ENCODE peak calls at places on chromosomes 2 and 18, in five cellular contexts. G, P, H, L and S are unnamed samples.

GRCh38 chr2:8148260-8148880 is 533.5 kb upstream of the ID2 start:
- DNase-seq in H (no peak), P (no peak), L (peak), G (no peak), S (peak)

GRCh38 chr2:156088598-156088997 is 243.9 kb downstream of the NR4A2 start:
- DNase-seq in G (no peak), P (no peak), H (no peak), L (no peak), S (peak)

GRCh38 chr2:36361396-36361795 is 5.8 kb downstream of the CRIM1 start:
- DNase-seq in G (no peak), L (no peak), P (no peak), H (no peak), S (peak)

GRCh38 chr2:96604104-96604503 is 34.0 kb downstream of the KANSL3 start:
- DNase-seq in H (no peak), G (no peak), L (no peak), P (no peak), S (no peak)

GRCh38 chr2:102103992-102104871 is 38.3 kb upstream of the IL1R1 start:
- DNase-seq in G (no peak), H (no peak), L (no peak), P (no peak), S (peak)

GRCh38 chr2:23636412-23636811 is 251.4 kb downstream of the KLHL29 start:
- DNase-seq in H (no peak), P (no peak), G (no peak), L (no peak), S (peak)

GRCh38 chr2:172829229-172829628 is 93.6 kb downstream of the RAPGEF4 start:
- DNase-seq in L (peak), G (no peak), H (no peak), P (no peak), S (peak)

GRCh38 chr2:28626891-28627421 is 124.7 kb upstream of the PPP1CB start:
- DNase-seq in P (no peak), H (no peak), G (no peak), L (no peak), S (peak)

GRCh38 chr2:96951125-96951654 is 35.2 kb downstream of the FAM178B start:
- DNase-seq in L (peak), G (peak), P (peak), H (peak), S (peak)

GRCh38 chr2:215612770-215613169 is 176.9 kb upstream of the FN1 start:
- DNase-seq in P (no peak), L (peak), G (no peak), H (no peak), S (peak)

GRCh38 chr18:12819330-12819729 is 64.7 kb downstream of the PTPN2 start:
- DNase-seq in L (no peak), P (no peak), H (no peak), G (no peak), S (no peak)

GRCh38 chr18:78526275-78526674 is 453.3 kb upstream of the SALL3 start:
- DNase-seq in H (no peak), P (no peak), G (no peak), L (no peak), S (no peak)

GRCh38 chr2:37795938-37796337 is 124.5 kb upstream of the CDC42EP3 start:
- DNase-seq in L (no peak), H (no peak), G (no peak), P (no peak), S (peak)

GRCh38 chr2:1614564-1614963 is 129.8 kb downstream of the PXDN start:
- DNase-seq in P (no peak), H (no peak), G (no peak), L (no peak), S (no peak)

GRCh38 chr18:9849407-9849961 is 36.3 kb upstream of the TXNDC2 start:
- DNase-seq in G (no peak), H (no peak), P (no peak), L (peak), S (no peak)

GRCh38 chr2:43407826-43408783 is 181.7 kb upstream of the ZFP36L2 start:
- DNase-seq in P (no peak), G (no peak), L (no peak), H (no peak), S (no peak)

GRCh38 chr18:25229080-25229479 is 122.9 kb downstream of the ZNF521 start:
- DNase-seq in G (no peak), H (no peak), P (no peak), L (no peak), S (peak)

GRCh38 chr2:224885836-224886547 is 156.3 kb downstream of the DOCK10 start:
- DNase-seq in P (no peak), L (peak), G (no peak), H (no peak), S (peak)

GRCh38 chr2:240672701-240673190 is 9.9 kb downstream of the AQP12B start:
- DNase-seq in P (peak), L (no peak), H (peak), G (no peak), S (no peak)

GRCh38 chr2:68100189-68100588 is 37.4 kb upstream of the C1D start:
- DNase-seq in G (no peak), P (no peak), L (no peak), H (no peak), S (no peak)

GRCh38 chr2:22901471-22901870 is 483.5 kb upstream of the KLHL29 start:
- DNase-seq in H (no peak), P (no peak), G (no peak), L (no peak), S (no peak)

GRCh38 chr2:28274911-28275685 is 117.6 kb upstream of the FOSL2 start:
- DNase-seq in P (peak), H (no peak), G (no peak), L (no peak), S (peak)

GRCh38 chr2:119914266-119914665 is 98.6 kb upstream of the EPB41L5 start:
- DNase-seq in G (no peak), L (no peak), P (no peak), H (no peak), S (peak)

GRCh38 chr2:216069028-216069427 is 12.6 kb downstream of the PECR start:
- DNase-seq in P (no peak), H (no peak), G (no peak), L (no peak), S (no peak)

GRCh38 chr2:1736997-1737480 is 7.3 kb downstream of the PXDN start:
- DNase-seq in P (no peak), L (peak), G (no peak), H (no peak), S (peak)

GRCh38 chr2:30155889-30156658 is 9.3 kb downstream of the YPEL5 start:
- DNase-seq in H (no peak), G (no peak), P (no peak), L (no peak), S (no peak)

GRCh38 chr2:213609570-213610170 is 325.4 kb downstream of the SPAG16 start:
- DNase-seq in P (no peak), H (no peak), G (no peak), L (no peak), S (no peak)

GRCh38 chr2:79817288-79817687 is 304.4 kb downstream of the CTNNA2 start:
- DNase-seq in L (no peak), P (no peak), H (no peak), G (no peak), S (no peak)

GRCh38 chr2:40448476-40449079 is 3.3 kb downstream of the SLC8A1 start:
- DNase-seq in G (no peak), P (peak), L (no peak), H (no peak), S (peak)

GRCh38 chr2:210421916-210422315 is 54.6 kb downstream of the LANCL1 start:
- DNase-seq in P (no peak), G (no peak), H (no peak), L (no peak), S (peak)

GRCh38 chr18:75586576-75586975 is 159.1 kb upstream of the SMIM21 start:
- DNase-seq in G (no peak), L (no peak), P (no peak), H (no peak), S (no peak)

GRCh38 chr2:122525341-122525740 is 769.9 kb downstream of the TSN start:
- DNase-seq in H (no peak), P (no peak), G (no peak), L (no peak), S (peak)

DNA sequence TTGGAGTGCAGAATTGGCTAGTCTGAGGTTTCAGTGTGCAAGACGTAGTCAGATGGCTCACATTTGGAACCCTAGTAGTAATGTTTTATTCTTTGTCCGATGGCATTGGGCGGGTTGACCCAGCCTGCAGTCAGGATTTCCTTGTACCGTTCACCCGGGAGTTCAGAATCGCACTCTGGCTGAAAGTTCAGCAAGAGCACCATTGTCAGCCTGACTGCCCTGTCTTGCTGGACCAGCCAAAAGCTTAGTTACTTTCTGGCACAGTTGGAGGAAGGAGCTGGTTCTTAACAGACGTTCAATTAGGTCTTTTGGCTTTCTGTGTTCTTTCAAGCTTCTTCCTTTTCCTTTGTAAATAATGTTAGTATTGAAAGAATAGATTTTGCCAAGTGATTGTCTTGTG is 18.6 kb downstream of the RMC1 start:
- DNase-seq in H (no peak), G (no peak), L (no peak), P (no peak), S (no peak)
- H3K27ac ChIP-seq in H (no peak), G (no peak), L (no peak), P (no peak), S (no peak)

DNA sequence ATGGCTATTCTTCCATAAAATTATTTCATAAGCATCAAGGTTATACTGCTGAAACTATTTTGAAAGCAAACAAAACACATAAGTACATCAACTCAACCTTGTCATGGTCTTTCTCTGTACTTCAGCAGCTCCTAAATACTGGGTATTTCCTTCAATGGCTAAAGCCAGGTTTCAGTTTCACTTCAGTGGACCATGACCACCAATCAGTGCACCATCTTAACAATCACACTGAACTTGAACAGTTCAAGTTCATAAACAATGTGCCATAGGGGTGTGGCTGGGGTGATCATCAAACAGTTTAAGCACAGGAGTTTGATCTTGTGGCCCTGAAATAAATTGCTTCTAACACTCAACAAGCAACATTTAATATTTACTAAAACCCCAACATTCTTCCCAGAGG is 124.1 kb upstream of the FIGN start:
- DNase-seq in P (no peak), G (no peak), L (no peak), H (no peak), S (peak)
- H2BK12ac ChIP-seq in P (no peak), G (no peak), L (no peak), H (no peak), S (no peak)

GRCh38 chr2:169361706-169362345 is 508 bp downstream of the LRP2 start:
- DNase-seq in L (no peak), H (peak), G (peak), P (peak), S (peak)

GRCh38 chr2:169363027-169363569 is 764 bp upstream of the LRP2 start:
- DNase-seq in H (no peak), G (peak), P (peak), L (no peak), S (peak)

GRCh38 chr2:169362346-169363026 is at the start of gene LRP2:
- DNase-seq in H (peak), L (no peak), P (peak), G (peak), S (peak)

GRCh38 chr2:169363570-169364150 is 1.3 kb upstream of the LRP2 start:
- DNase-seq in P (peak), L (peak), H (peak), G (peak), S (peak)

GRCh38 chr2:169360984-169361705 is 1.2 kb downstream of the LRP2 start:
- DNase-seq in L (no peak), G (peak), H (peak), P (peak), S (peak)
- H3K27ac ChIP-seq in L (no peak), G (peak), H (no peak), P (no peak), S (no peak)

GRCh38 chr2:222733470-222733845 is 62.0 kb downstream of the MOGAT1 start:
- DNase-seq in H (no peak), L (peak), P (no peak), G (no peak), S (no peak)
- H2BK12ac ChIP-seq in H (no peak), L (no peak), P (no peak), G (no peak), S (no peak)

DNA sequence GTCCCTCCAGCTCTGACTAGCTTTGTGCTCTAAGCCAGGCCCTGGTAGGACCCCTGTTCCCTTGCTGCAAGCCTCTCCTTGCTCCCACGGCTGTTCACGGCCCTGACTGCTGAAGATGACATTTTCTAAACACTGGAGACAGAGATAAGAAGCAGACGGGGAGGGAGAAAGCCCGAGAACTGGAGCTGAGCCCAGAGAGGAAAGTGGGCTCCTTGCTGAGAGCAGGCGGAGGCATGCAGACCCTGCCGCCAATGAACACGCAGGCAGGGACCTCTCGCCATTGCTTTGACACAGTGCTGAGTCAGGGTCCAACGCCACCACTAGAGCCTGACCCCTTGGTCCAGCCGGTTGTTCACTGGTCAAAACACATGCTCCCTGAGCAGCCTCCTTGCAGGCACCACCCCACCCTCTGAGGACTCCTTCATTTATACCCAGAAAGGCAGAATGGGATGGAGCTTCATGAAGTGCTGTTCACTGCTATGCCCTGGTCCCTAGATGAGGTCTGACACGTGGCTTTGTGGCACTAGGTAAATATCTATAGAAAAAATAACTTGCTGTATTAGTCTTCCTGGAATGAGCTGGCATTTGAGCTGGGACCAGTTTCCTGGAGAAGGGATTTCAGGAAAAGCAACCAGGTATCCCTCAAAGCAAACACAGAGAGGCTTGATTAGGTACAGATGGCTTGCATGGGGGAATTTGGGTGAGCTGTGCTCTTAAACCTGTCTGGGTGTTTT is 65.7 kb downstream of the MCFD2 start:
- DNase-seq in L (no peak), G (no peak), P (no peak), H (no peak), S (peak)
- H3K27ac ChIP-seq in L (no peak), G (no peak), P (no peak), H (no peak), S (peak)

DNA sequence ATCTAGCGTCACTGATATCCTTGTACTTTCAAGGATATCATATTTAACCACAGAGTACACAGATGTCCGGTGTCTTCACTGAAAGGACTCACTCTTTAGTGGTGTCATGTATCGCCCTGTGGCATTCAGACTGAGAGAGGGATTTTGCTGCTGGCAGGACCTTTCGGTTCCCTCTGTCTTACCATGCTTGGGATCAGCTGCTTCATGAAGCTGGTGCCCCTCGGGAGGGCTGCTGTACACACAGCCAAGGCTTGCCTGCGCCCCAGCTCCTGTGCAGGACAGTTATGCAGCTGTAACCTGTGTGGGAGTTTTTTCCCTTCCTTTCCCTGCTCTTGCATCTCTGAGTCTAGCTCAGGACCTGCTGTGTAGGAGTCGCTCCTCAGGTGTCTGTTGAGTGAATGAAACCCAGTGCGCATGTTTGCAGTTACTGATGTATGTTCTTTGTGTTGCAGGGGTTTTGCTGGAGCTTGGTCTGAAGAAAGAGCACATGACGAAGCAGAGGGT is 64.4 kb downstream of the GREB1 start:
- DNase-seq in P (no peak), L (no peak), H (no peak), G (no peak), S (no peak)
- H2BK12ac ChIP-seq in P (no peak), L (no peak), H (no peak), G (no peak), S (no peak)

DNA sequence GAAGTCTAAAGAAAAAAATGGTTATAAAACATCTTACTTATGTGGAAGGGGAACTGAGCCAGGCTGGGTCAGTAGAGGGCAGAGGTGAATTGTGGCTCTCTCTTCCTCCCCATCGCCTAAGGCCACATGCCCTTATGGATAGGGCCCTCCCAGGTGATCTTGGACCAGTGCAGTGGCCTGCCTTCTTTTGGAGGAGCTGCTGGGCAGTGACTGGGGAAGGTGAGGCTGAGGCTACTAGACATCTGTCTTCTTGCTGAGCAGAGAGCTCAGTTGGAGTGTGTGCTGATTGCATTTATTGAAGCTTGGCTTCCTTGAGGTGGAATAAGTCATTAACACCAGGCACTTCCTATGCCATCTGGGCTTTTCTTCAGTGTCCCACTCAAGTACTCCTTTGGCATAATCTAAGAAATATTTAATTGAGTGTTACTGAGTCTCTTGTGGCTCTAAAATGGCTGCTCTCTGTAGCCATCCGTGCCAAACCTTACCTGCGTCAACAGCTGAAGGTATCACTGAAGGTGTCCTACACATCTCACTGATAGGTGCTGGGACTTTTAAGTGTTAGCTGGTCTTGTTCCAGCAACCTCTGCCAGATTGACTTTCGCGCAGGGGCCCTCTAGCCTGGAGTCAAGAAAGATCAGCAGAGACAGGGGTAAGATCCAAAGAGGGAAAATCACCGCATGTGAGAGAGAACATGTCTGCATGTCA is 256.0 kb downstream of the LTBP1 start:
- DNase-seq in P (no peak), H (no peak), L (no peak), G (no peak), S (no peak)
- H3K27ac ChIP-seq in P (no peak), H (no peak), L (no peak), G (no peak), S (no peak)

DNA sequence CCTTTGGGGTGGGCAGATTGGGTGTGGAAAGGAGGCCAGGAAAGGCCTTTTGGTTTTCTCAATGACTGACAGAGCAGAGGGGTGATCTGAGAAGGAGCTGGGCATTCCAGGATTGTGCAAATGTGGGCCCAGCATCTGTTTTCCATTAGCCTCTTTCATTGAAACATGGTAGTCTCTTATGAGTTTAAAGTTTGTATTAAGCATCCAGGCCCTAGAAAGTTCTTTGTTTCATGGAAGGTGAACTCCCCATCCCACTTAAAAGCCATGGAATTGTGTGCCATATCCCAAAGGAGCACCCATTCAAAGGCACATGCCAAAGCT is 410.9 kb upstream of the TNP1 start:
- DNase-seq in L (no peak), P (no peak), G (no peak), H (no peak), S (no peak)
- H2BK12ac ChIP-seq in L (no peak), P (no peak), G (no peak), H (no peak), S (peak)

DNA sequence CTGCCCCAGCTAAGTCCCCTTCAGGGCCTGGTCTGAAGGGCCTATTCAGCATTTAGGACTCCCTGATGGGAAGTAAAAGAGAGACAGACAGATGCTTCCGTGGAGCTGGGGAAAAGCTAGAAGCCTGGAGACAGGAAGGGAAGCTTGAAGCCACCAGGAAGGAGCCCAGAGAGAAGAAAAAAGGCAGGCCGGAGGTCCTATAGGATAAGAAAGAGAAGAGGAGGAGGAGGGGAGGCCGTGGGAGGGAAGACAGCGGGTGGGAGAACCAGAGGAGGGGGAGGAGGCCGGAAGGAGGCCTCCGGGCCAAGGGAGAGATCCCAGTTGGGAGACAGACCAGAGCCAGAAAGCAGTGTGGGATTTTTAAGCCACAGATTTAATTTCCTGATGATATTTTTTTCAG is 107.1 kb upstream of the PKDCC start:
- DNase-seq in L (no peak), P (peak), G (no peak), H (no peak), S (peak)
- H3K27ac ChIP-seq in L (no peak), P (no peak), G (no peak), H (no peak), S (no peak)